ENCODE peak calls at places on chromosomes 13 and 19, in ten cellular contexts. O is activated CD4-positive, alpha-beta T cell treated with anti-CD3 and anti-CD28 coated beads for 48 hours; K is C1 segment of cervical spinal cord; I is cardiac muscle cell; H is lower leg skin; F is lower lobe of right lung; U is HEK293T; L is HFF-Myc; Y is ACHN; G is stimulated activated naive CD4-positive, alpha-beta T cell. V is an unnamed sample.

GRCh38 chr13:51397262-51397933 is 55.4 kb downstream of the INTS6 start:
- DNase-seq in K (peak; percentile 7), G (no peak), Y (no peak), H (peak; percentile 84), U (peak; percentile 6), O (no peak), F (no peak), L (peak; percentile 6), I (peak; percentile 59), V (no peak)

GRCh38 chr19:44024900-44025216 is 321 bp upstream of the ZNF222 start:
- DNase-seq in L (no peak), Y (no peak), I (no peak), O (no peak), K (no peak), G (no peak), H (no peak), F (no peak), U (no peak), V (no peak)

GRCh38 chr19:53101518-53101917 is 1.7 kb downstream of the ZNF160 start:
- DNase-seq in H (no peak), G (no peak), O (peak; percentile 16), Y (no peak), K (no peak), U (no peak), I (peak; percentile 6), F (no peak), L (no peak), V (no peak)

GRCh38 chr13:75583101-75583500 is 33.5 kb downstream of the UCHL3 start:
- DNase-seq in G (no peak), F (no peak), I (no peak), H (no peak), O (no peak), U (no peak), Y (no peak), L (no peak), K (no peak), V (no peak)

GRCh38 chr19:47619763-47620162 is 10.8 kb downstream of the BICRA start:
- DNase-seq in U (no peak), Y (no peak), O (no peak), K (no peak), F (no peak), H (no peak), G (no peak), I (no peak), L (no peak), V (no peak)

GRCh38 chr19:31146546-31147183 is 202.6 kb downstream of the TSHZ3 start:
- DNase-seq in K (no peak), O (no peak), Y (no peak), I (no peak), U (no peak), G (no peak), F (no peak), H (peak; percentile 68), L (no peak), V (no peak)

GRCh38 chr13:78649997-78650724 is 8.8 kb downstream of the OBI1 start:
- DNase-seq in I (no peak), H (no peak), O (no peak), F (no peak), U (no peak), L (no peak), Y (no peak), G (no peak), K (no peak), V (no peak)

GRCh38 chr13:66585669-66586203 is 644.4 kb downstream of the PCDH9 start:
- DNase-seq in L (no peak), O (no peak), Y (no peak), U (no peak), I (peak; percentile 16), F (no peak), H (no peak), G (no peak), K (no peak), V (no peak)

GRCh38 chr13:65613004-65613403 is 1617.1 kb downstream of the PCDH9 start:
- DNase-seq in O (no peak), L (no peak), G (no peak), I (no peak), K (no peak), F (no peak), Y (no peak), U (peak; percentile 67), H (no peak), V (no peak)

GRCh38 chr13:107117327-107118012 is 549.5 kb upstream of the ARGLU1 start:
- DNase-seq in G (no peak), L (no peak), F (no peak), K (no peak), U (no peak), O (no peak), H (no peak), I (no peak), Y (no peak), V (no peak)

GRCh38 chr19:47598407-47599349 is 10.3 kb upstream of the BICRA start:
- DNase-seq in Y (peak; percentile 92), L (peak; percentile 95), H (peak; percentile 89), G (no peak), U (peak; percentile 68), F (no peak), I (peak; percentile 97), O (no peak), K (no peak), V (no peak)

GRCh38 chr19:1214862-1215731 is 9.5 kb downstream of the STK11 start:
- DNase-seq in G (no peak), Y (no peak), K (peak; percentile 42), O (no peak), L (no peak), U (no peak), H (no peak), I (no peak), F (peak; percentile 73), V (peak; percentile 87)

GRCh38 chr13:74206061-74206561 is 71.9 kb upstream of the KLF12 start:
- DNase-seq in O (no peak), Y (no peak), K (no peak), F (no peak), U (no peak), I (peak; percentile 72), G (no peak), L (no peak), H (no peak), V (no peak)

GRCh38 chr13:114070098-114070799 is 62.2 kb downstream of the RASA3 start:
- DNase-seq in K (no peak), L (no peak), I (no peak), H (peak; percentile 72), U (no peak), G (no peak), Y (no peak), F (peak; percentile 34), O (no peak), V (peak; percentile 46)

GRCh38 chr19:41815301-41815700 is 18.9 kb downstream of the CEACAM3 start:
- DNase-seq in U (no peak), H (no peak), O (no peak), L (no peak), K (no peak), I (no peak), F (no peak), G (no peak), Y (no peak), V (no peak)

GRCh38 chr13:83780201-83780600 is 102.1 kb downstream of the SLITRK1 start:
- DNase-seq in L (peak; percentile 1), Y (peak; percentile 47), O (no peak), U (peak; percentile 62), F (no peak), G (no peak), H (no peak), K (no peak), I (peak; percentile 63), V (no peak)

GRCh38 chr13:27171244-27171829 is at the start of gene USP12:
- DNase-seq in G (peak; percentile 39), I (peak; percentile 39), F (peak; percentile 59), H (no peak), L (no peak), K (no peak), Y (peak; percentile 34), O (peak; percentile 37), U (peak; percentile 46), V (no peak)

GRCh38 chr13:112715715-112716460 is 26.1 kb downstream of the ATP11A start:
- DNase-seq in G (no peak), Y (no peak), H (no peak), O (no peak), L (no peak), K (no peak), I (no peak), U (no peak), F (no peak), V (no peak)

GRCh38 chr19:5172859-5173577 is 167.6 kb downstream of the PTPRS start:
- DNase-seq in I (peak; percentile 83), Y (peak; percentile 31), K (no peak), L (peak; percentile 87), O (no peak), H (no peak), G (no peak), U (no peak), F (no peak), V (no peak)

GRCh38 chr19:6761053-6761676 is 6.1 kb downstream of the SH2D3A start:
- DNase-seq in L (no peak), Y (no peak), H (no peak), G (no peak), U (peak; percentile 55), O (peak; percentile 54), K (no peak), I (no peak), F (no peak), V (no peak)

V was measured in cardiac septum.